ENCODE peak calls at places on chromosome 18, in six cellular contexts. Q is stimulated activated CD8-positive, alpha-beta memory T cell treated with anti-CD3 and anti-CD28 coated beads, Interleukin-2, amount 100 ng/mL, for 48 hours; F is GM03348; G is islet precursor cell; A is T-cell; D is HFF-Myc. C is an unnamed sample.

GRCh38 chr18:51621103-51621969 is 423.9 kb upstream of the MEX3C start:
- DNase-seq in Q (peak; percentile 8), F (peak; percentile 71), G (peak; percentile 72), A (no peak), D (no peak), C (peak; percentile 2)

GRCh38 chr18:21769206-21769605 is 28.6 kb downstream of the MIB1 start:
- DNase-seq in Q (no peak), F (no peak), G (no peak), A (no peak), D (no peak), C (no peak)

GRCh38 chr18:2939317-2939716 is 73.6 kb downstream of the LPIN2 start:
- DNase-seq in Q (no peak), F (no peak), G (no peak), A (no peak), D (no peak), C (no peak)

GRCh38 chr18:79948719-79949411 is 2.6 kb downstream of the SLC66A2 start:
- DNase-seq in Q (no peak), F (no peak), G (peak; percentile 30), A (no peak), D (no peak), C (no peak)

GRCh38 chr18:21680148-21680547 is 24.4 kb downstream of the ABHD3 start:
- DNase-seq in Q (no peak), F (no peak), G (no peak), A (no peak), D (no peak), C (no peak)

GRCh38 chr18:35172451-35173035 is 68.3 kb upstream of the ZNF397 start:
- DNase-seq in Q (no peak), F (no peak), G (no peak), A (no peak), D (no peak), C (no peak)

GRCh38 chr18:31040982-31041345 is 1.6 kb downstream of the DSC3 start:
- DNase-seq in Q (no peak), F (no peak), G (no peak), A (no peak), D (no peak), C (no peak)

GRCh38 chr18:49612515-49613033 is 50.7 kb downstream of the LIPG start:
- DNase-seq in Q (no peak), F (no peak), G (peak; percentile 77), A (no peak), D (no peak), C (no peak)

GRCh38 chr18:32637216-32637615 is 135.6 kb downstream of the KLHL14 start:
- DNase-seq in Q (no peak), F (no peak), G (no peak), A (no peak), D (no peak), C (no peak)

C was measured in GDM1.